ENCODE peak calls at places on chromosomes 13 and 19, in five cellular contexts. V is IMR-90, S is H9, E is neuronal stem cell, O is mesendoderm. M is an unnamed sample.

GRCh38 chr13:23506821-23507210 is 63.4 kb upstream of the TNFRSF19 start:
- DNase-seq in V (peak; percentile 98), S (no peak), E (no peak), O (no peak), M (peak; percentile 87)

GRCh38 chr19:41531438-41532311 is 44.3 kb upstream of the CEACAM21 start:
- DNase-seq in V (peak; percentile 31), S (no peak), E (no peak), O (peak; percentile 21), M (peak; percentile 5)

GRCh38 chr13:87736849-87737400 is 65.8 kb downstream of the SLITRK5 start:
- DNase-seq in V (no peak), S (no peak), E (no peak), O (no peak), M (no peak)

GRCh38 chr13:99339736-99340392 is 32.7 kb upstream of the GPR183 start:
- DNase-seq in V (peak; percentile 72), S (no peak), E (no peak), O (no peak), M (peak; percentile 54)

GRCh38 chr13:44767257-44767656 is 191.1 kb upstream of the TSC22D1 start:
- DNase-seq in V (no peak), S (no peak), E (no peak), O (no peak), M (no peak)

GRCh38 chr13:31409678-31410356 is 210.0 kb downstream of the B3GLCT start:
- DNase-seq in V (no peak), S (no peak), E (no peak), O (peak; percentile 9), M (no peak)

GRCh38 chr13:106230450-106230849 is 305.0 kb downstream of the EFNB2 start:
- DNase-seq in V (peak; percentile 83), S (no peak), E (no peak), O (no peak), M (peak; percentile 46)

GRCh38 chr13:50809133-50810090 is 34.1 kb downstream of the DLEU7 start:
- DNase-seq in V (no peak), S (no peak), E (no peak), O (no peak), M (peak; percentile 26)

GRCh38 chr19:58212336-58213074 is 16.2 kb upstream of the ZNF544 start:
- DNase-seq in V (no peak), S (no peak), E (no peak), O (peak; percentile 17), M (no peak)

GRCh38 chr13:44231786-44232516 is 141.7 kb upstream of the SERP2 start:
- DNase-seq in V (peak; percentile 96), S (peak; percentile 89), E (peak; percentile 9), O (peak; percentile 97), M (peak; percentile 97)

GRCh38 chr13:49021953-49022352 is 46.2 kb downstream of the FNDC3A start:
- DNase-seq in V (no peak), S (no peak), E (no peak), O (no peak), M (no peak)

GRCh38 chr13:34990399-34991224 is 48.5 kb downstream of the NBEA start:
- DNase-seq in V (no peak), S (peak; percentile 32), E (no peak), O (no peak), M (no peak)

GRCh38 chr13:34634443-34634842 is 307.6 kb upstream of the NBEA start:
- DNase-seq in V (no peak), S (no peak), E (no peak), O (no peak), M (no peak)

GRCh38 chr13:89925107-89925506 is 1422.4 kb upstream of the MIR17HG start:
- DNase-seq in V (peak; percentile 2), S (no peak), E (peak; percentile 12), O (peak; percentile 61), M (peak; percentile 60)

GRCh38 chr13:46146898-46147297 is 35.1 kb downstream of the LCP1 start:
- DNase-seq in V (no peak), S (peak; percentile 51), E (no peak), O (peak; percentile 62), M (peak; percentile 30)

GRCh38 chr19:48501446-48501960 is 10.1 kb downstream of the LMTK3 start:
- DNase-seq in V (no peak), S (peak; percentile 99), E (no peak), O (peak; percentile 99), M (no peak)

GRCh38 chr19:49574206-49574755 is 6.1 kb downstream of the NOSIP start:
- DNase-seq in V (no peak), S (no peak), E (no peak), O (no peak), M (peak; percentile 42)

GRCh38 chr19:56942749-56943148 is 102.2 kb upstream of the PEG3 start:
- DNase-seq in V (no peak), S (peak; percentile 33), E (peak; percentile 62), O (peak; percentile 26), M (no peak)

GRCh38 chr13:96532804-96533203 is 442.9 kb downstream of the HS6ST3 start:
- DNase-seq in V (no peak), S (no peak), E (no peak), O (no peak), M (no peak)

GRCh38 chr13:71218960-71219359 is 648.0 kb downstream of the DACH1 start:
- DNase-seq in V (no peak), S (no peak), E (peak; percentile 27), O (peak; percentile 48), M (no peak)

DNA sequence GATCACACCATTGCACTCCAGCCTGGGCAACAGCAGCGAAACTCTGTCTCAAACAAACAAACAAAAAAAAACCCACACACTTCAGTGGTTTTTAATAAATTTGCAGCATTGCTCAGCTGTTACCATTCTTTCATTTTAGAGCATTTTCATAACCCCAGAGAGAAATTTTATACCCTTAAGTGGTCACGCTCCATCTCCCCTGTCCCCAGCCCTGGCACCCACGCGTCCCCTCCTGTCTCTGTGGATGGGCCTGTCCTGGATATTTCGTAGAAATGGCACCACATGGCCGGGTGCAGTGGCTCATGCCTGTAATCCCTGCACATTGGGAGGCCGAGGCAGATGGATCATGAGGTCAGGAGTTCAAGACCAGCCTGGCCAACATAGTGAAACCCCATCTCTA is 7.8 kb downstream of the THOP1 start:
- DNase-seq in V (no peak), S (no peak), E (no peak), O (no peak), M (no peak)
- H2BK120ac ChIP-seq in V (no peak overlapping the region), S (no peak overlapping the region), E (no peak overlapping the region), O (no peak overlapping the region), M (no peak overlapping the region)

DNA sequence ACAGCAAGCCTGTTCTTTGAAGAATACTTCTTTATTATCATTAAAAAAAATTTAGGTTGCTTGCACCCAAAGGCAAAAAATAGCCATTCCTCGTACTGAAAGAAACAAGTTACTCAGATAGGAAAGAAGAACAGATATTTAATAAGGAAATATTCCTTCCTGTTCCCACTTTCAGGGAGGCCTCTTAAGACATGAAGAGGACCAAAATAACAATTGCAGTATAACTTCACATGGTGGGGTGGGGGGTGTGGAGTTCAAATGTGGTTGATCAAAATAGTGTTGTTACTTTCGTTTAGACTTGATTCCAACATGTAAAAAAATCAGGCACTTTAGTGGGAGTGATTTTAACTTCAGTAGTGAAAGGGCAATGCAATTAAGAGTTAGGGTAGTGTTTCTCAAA is 3.6 kb downstream of the RGCC start:
- DNase-seq in V (no peak), S (no peak), E (no peak), O (no peak), M (no peak)
- H3K4me1 ChIP-seq in V (peaks cover 21% of the 10 kb centered on the region), S (no peaks in the 10 kb centered on the region), E (peaks cover 7% of the 10 kb centered on the region), O (no peaks in the 10 kb centered on the region), M (peaks cover 38% of the 10 kb centered on the region)

DNA sequence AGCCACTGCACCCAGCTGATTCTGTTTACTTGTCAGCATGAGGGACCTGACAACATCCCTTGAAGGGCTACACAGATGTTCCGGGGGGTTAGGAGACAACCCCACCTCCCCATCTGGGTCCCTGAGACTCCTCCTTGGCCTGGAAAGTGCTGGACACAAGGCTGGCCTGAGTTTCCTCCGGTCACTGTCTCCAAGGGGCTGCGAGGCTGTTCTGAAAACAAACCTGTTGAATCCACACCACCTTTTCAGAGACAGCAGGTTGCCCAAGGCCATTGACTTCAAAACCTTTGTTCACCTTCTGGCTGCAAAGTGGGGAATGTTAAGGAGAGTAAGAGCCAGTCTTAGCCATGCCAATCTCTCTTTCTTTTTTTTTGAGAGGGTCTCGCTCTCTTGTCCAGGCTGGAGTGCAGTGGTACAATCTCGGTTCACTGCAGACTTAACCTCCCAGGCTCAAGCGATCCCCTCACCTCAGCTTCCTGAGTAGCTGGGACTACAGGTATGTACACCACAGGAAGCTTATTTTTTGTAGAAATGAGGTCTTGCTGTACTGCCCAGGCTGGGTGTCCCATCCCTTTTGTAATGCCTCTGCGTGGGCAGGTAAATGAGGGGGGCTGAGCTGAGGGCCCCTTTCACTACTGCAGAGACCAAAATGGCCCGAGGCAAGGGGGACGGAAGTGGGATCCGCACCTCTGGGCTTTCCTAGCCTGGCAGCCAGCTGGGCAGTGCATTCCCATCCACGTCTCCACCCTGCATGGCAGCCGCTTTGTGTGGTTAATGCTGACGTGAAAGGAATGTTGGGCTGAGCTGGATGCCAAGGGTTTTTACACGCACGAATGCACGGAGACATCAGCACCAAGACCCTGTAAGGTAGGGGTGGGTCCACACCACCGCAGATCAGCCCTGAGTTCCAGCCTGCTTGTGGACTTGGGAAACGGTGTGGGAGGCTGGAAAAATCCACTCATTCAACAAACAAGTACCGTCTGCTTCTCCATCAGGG is 1.9 kb upstream of the ZNF628 start:
- DNase-seq in V (no peak), S (peak; percentile 25), E (no peak), O (peak; percentile 21), M (no peak)
- H2BK15ac ChIP-seq in V (no peak overlapping the region), S (no peak overlapping the region), E (peak overlapping the region; percentile 93), O (no peak overlapping the region), M (no peak overlapping the region)

GRCh38 chr19:17948474-17948966 is 15.7 kb downstream of the CCDC124 start:
- DNase-seq in V (no peak), S (no peak), E (no peak), O (no peak), M (peak; percentile 4)

GRCh38 chr19:17951151-17952040 is 15.5 kb upstream of the KCNN1 start:
- DNase-seq in V (no peak), S (peak; percentile 47), E (no peak), O (no peak), M (no peak)

GRCh38 chr19:17950310-17951150 is 16.4 kb upstream of the KCNN1 start:
- DNase-seq in V (no peak), S (peak; percentile 52), E (no peak), O (no peak), M (no peak)

GRCh38 chr19:17948967-17949930 is 16.4 kb downstream of the CCDC124 start:
- DNase-seq in V (no peak), S (peak; percentile 38), E (no peak), O (no peak), M (peak; percentile 14)

DNA sequence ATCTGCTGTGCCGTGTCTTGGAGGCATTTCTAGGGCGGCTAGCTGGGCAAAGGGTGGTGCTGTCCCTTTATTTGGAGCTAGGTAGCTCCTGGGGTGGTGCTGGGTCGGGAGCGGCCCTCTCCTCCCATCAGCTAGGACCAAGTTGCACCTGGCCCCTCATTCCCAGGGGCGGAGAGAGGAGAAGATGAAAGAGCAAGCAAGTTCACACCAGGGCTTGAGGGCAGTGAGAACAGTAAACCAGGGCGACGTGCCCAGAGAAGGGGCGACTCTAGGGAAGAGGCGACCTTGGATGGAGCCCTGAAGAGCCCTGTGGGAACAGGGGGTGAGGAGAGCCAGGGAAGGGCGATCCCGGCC is 17.0 kb upstream of the KCNN1 start:
- DNase-seq in V (no peak), S (peak; percentile 79), E (no peak), O (peak; percentile 42), M (peak; percentile 29)
- H2BK120ac ChIP-seq in V (no peak overlapping the region), S (no peak overlapping the region), E (peak overlapping the region; percentile 19), O (no peak overlapping the region), M (no peak overlapping the region)

GRCh38 chr13:110556224-110556606 is 5.3 kb downstream of the RAB20 start:
- DNase-seq in V (no peak), S (no peak), E (no peak), O (no peak), M (no peak)
- H3K4me1 ChIP-seq in V (peaks cover 4% of the 10 kb centered on the region), S (peaks cover 7% of the 10 kb centered on the region), E (peaks cover 5% of the 10 kb centered on the region), O (peaks cover 7% of the 10 kb centered on the region), M (peaks cover 4% of the 10 kb centered on the region)